ENCODE peak calls at places on chromosomes 11 and 22, in five cellular contexts. One of them, this sample, is unnamed.

GRCh38 chr11:12724301-12725046 is 50.3 kb downstream of the TEAD1 start:
- DNase-seq in GM20000: no peak
- DNase-seq in hypothalamus: no peak
- DNase-seq in DMS153: peak
- DNase-seq in EH: peak
- DNase-seq in this sample: peak

GRCh38 chr11:1879941-1880720 is 11.6 kb downstream of the PRR33 start:
- DNase-seq in GM20000: no peak
- DNase-seq in hypothalamus: no peak
- DNase-seq in DMS153: no peak
- DNase-seq in EH: peak
- DNase-seq in this sample: no peak

GRCh38 chr22:22079404-22080148 is 97.0 kb upstream of the TOP3B start:
- DNase-seq in GM20000: no peak
- DNase-seq in hypothalamus: no peak
- DNase-seq in DMS153: no peak
- DNase-seq in EH: no peak
- DNase-seq in this sample: no peak

GRCh38 chr11:18243783-18244362 is 4.6 kb downstream of the SAA2 start:
- DNase-seq in GM20000: peak
- DNase-seq in hypothalamus: no peak
- DNase-seq in DMS153: peak
- DNase-seq in EH: peak
- DNase-seq in this sample: peak

GRCh38 chr11:820655-821512 is 2.2 kb downstream of the PNPLA2 start:
- DNase-seq in GM20000: no peak
- DNase-seq in hypothalamus: no peak
- DNase-seq in DMS153: no peak
- DNase-seq in EH: peak
- DNase-seq in this sample: peak

GRCh38 chr11:382081-382643 is 11.8 kb upstream of the PKP3 start:
- DNase-seq in GM20000: no peak
- DNase-seq in hypothalamus: no peak
- DNase-seq in DMS153: no peak
- DNase-seq in EH: no peak
- DNase-seq in this sample: no peak

GRCh38 chr11:3058753-3059664 is 1.8 kb upstream of the CARS1 start:
- DNase-seq in GM20000: no peak
- DNase-seq in hypothalamus: no peak
- DNase-seq in DMS153: no peak
- DNase-seq in EH: peak
- DNase-seq in this sample: peak

GRCh38 chr11:121299417-121299816 is 6.8 kb downstream of the SC5D start:
- DNase-seq in GM20000: no peak
- DNase-seq in hypothalamus: no peak
- DNase-seq in DMS153: no peak
- DNase-seq in EH: no peak
- DNase-seq in this sample: no peak

GRCh38 chr22:39698106-39698505 is 127.6 kb downstream of the CACNA1I start:
- DNase-seq in GM20000: no peak
- DNase-seq in hypothalamus: no peak
- DNase-seq in DMS153: no peak
- DNase-seq in EH: no peak
- DNase-seq in this sample: no peak

GRCh38 chr11:68670208-68670992 is 13.9 kb upstream of the GAL start:
- DNase-seq in GM20000: no peak
- DNase-seq in hypothalamus: no peak
- DNase-seq in DMS153: no peak
- DNase-seq in EH: no peak
- DNase-seq in this sample: no peak

GRCh38 chr11:3109921-3110706 is 52.9 kb upstream of the CARS1 start:
- DNase-seq in GM20000: peak
- DNase-seq in hypothalamus: no peak
- DNase-seq in DMS153: peak
- DNase-seq in EH: peak
- DNase-seq in this sample: peak

GRCh38 chr11:64469288-64469687 is 110.3 kb downstream of the RPS6KA4 start:
- DNase-seq in GM20000: no peak
- DNase-seq in hypothalamus: no peak
- DNase-seq in DMS153: no peak
- DNase-seq in EH: no peak
- DNase-seq in this sample: no peak

GRCh38 chr11:107697291-107697690 is 14.6 kb downstream of the SLN start:
- DNase-seq in GM20000: no peak
- DNase-seq in hypothalamus: no peak
- DNase-seq in DMS153: no peak
- DNase-seq in EH: peak
- DNase-seq in this sample: no peak

GRCh38 chr11:7115775-7116174 is 27.0 kb downstream of the RBMXL2 start:
- DNase-seq in GM20000: no peak
- DNase-seq in hypothalamus: no peak
- DNase-seq in DMS153: no peak
- DNase-seq in EH: no peak
- DNase-seq in this sample: no peak

GRCh38 chr11:68430384-68430783 is 30.2 kb upstream of the PPP6R3 start:
- DNase-seq in GM20000: no peak
- DNase-seq in hypothalamus: no peak
- DNase-seq in DMS153: no peak
- DNase-seq in EH: no peak
- DNase-seq in this sample: no peak

GRCh38 chr22:26887916-26888315 is 230.5 kb downstream of the MIAT start:
- DNase-seq in GM20000: no peak
- DNase-seq in hypothalamus: no peak
- DNase-seq in DMS153: no peak
- DNase-seq in EH: no peak
- DNase-seq in this sample: no peak

GRCh38 chr22:39353346-39353745 is 3.6 kb downstream of the SYNGR1 start:
- DNase-seq in GM20000: no peak
- DNase-seq in hypothalamus: no peak
- DNase-seq in DMS153: no peak
- DNase-seq in EH: peak
- DNase-seq in this sample: no peak

GRCh38 chr11:8167796-8168195 is 1.0 kb downstream of the RIC3 start:
- DNase-seq in GM20000: no peak
- DNase-seq in hypothalamus: no peak
- DNase-seq in DMS153: no peak
- DNase-seq in EH: peak
- DNase-seq in this sample: peak